ENCODE peak calls at places on chromosomes 16 and 17, in ten cellular contexts. H is mesendoderm; W is AG04450; U is GM12865; B is endodermal cell; T is CD4-positive, alpha-beta T cell; J is stomach; Y is ascending aorta; Q is AG09319; K is activated naive CD4-positive, alpha-beta T cell. C is an unnamed sample.

GRCh38 chr17:42797067-42798007 is 1.2 kb downstream of the COA3 start:
- DNase-seq in T (no peak), W (no peak), Y (no peak), Q (no peak), B (no peak), J (peak; percentile 56), U (no peak), H (no peak), K (no peak), C (no peak)

GRCh38 chr17:38867179-38867994 is 2.5 kb upstream of the LASP1 start:
- DNase-seq in W (no peak), H (peak; percentile 94), T (no peak), J (peak; percentile 46), K (peak; percentile 57), U (peak; percentile 84), Q (no peak), B (peak; percentile 93), Y (no peak), C (peak; percentile 73)

GRCh38 chr16:69417537-69418199 is 6.8 kb upstream of the CYB5B start:
- DNase-seq in B (peak; percentile 88), Q (no peak), Y (no peak), J (no peak), W (no peak), U (no peak), H (peak; percentile 97), K (no peak), T (no peak), C (no peak)

GRCh38 chr17:83144421-83145357 is 65.3 kb downstream of the METRNL start:
- DNase-seq in J (no peak), U (no peak), H (no peak), B (no peak), Y (no peak), T (no peak), W (no peak), K (no peak), Q (peak; percentile 60), C (no peak)

GRCh38 chr17:36525113-36525512 is 9.6 kb downstream of the MYO19 start:
- DNase-seq in K (no peak), W (no peak), Q (no peak), Y (no peak), T (no peak), J (no peak), B (no peak), U (no peak), H (no peak), C (no peak)

GRCh38 chr17:76841776-76842405 is 26.3 kb upstream of the MGAT5B start:
- DNase-seq in Q (no peak), B (peak; percentile 84), H (peak; percentile 74), J (no peak), Y (no peak), U (no peak), K (no peak), T (no peak), W (no peak), C (no peak)

GRCh38 chr17:17808706-17809432 is 27.9 kb downstream of the SREBF1 start:
- DNase-seq in B (peak; percentile 76), J (no peak), Y (no peak), H (peak; percentile 51), T (no peak), W (no peak), K (no peak), Q (no peak), U (peak; percentile 81), C (no peak)

GRCh38 chr17:3983945-3984484 is 19.8 kb upstream of the ATP2A3 start:
- DNase-seq in U (peak; percentile 38), T (no peak), K (no peak), Y (no peak), J (no peak), H (peak; percentile 83), B (peak; percentile 66), W (no peak), Q (no peak), C (no peak)

GRCh38 chr16:15636392-15636873 is 6.5 kb downstream of the MARF1 start:
- DNase-seq in Q (no peak), B (no peak), T (no peak), K (no peak), W (no peak), H (no peak), Y (no peak), J (no peak), U (peak; percentile 64), C (no peak)

GRCh38 chr16:57324649-57325223 is 33.8 kb upstream of the CCL22 start:
- DNase-seq in U (no peak), H (no peak), T (no peak), J (no peak), W (no peak), B (no peak), Y (no peak), Q (no peak), K (no peak), C (no peak)

GRCh38 chr16:55495616-55496289 is 13.1 kb upstream of the LPCAT2 start:
- DNase-seq in H (no peak), K (no peak), J (no peak), U (no peak), Y (no peak), B (peak; percentile 33), T (no peak), W (no peak), Q (peak; percentile 76), C (peak; percentile 80)

GRCh38 chr17:56540791-56541190 is 52.7 kb upstream of the NOG start:
- DNase-seq in K (no peak), Y (no peak), Q (no peak), W (no peak), T (no peak), H (peak; percentile 91), U (no peak), B (peak; percentile 62), J (no peak), C (no peak)

GRCh38 chr16:21156767-21157467 is 1.6 kb upstream of the LDAF1 start:
- DNase-seq in B (peak; percentile 82), U (peak; percentile 39), Y (no peak), K (no peak), T (no peak), H (peak; percentile 89), J (peak; percentile 30), Q (peak; percentile 54), W (no peak), C (peak; percentile 59)

GRCh38 chr17:21678451-21679081 is 13.8 kb upstream of the KCNJ18 start:
- DNase-seq in B (no peak), U (no peak), Q (no peak), W (no peak), T (no peak), Y (no peak), J (no peak), H (no peak), K (no peak), C (no peak)

GRCh38 chr17:59963738-59964454 is 644 bp downstream of the RNFT1 start:
- DNase-seq in T (peak; percentile 34), Q (no peak), J (peak; percentile 42), Y (no peak), K (peak; percentile 37), U (peak; percentile 54), W (peak; percentile 3), H (peak; percentile 16), B (no peak), C (peak; percentile 40)

GRCh38 chr17:74712756-74713155 is at the start of gene CD300LF:
- DNase-seq in J (no peak), H (no peak), K (no peak), U (no peak), Q (no peak), T (no peak), B (no peak), Y (no peak), W (no peak), C (no peak)

GRCh38 chr17:42484304-42484703 is 25.6 kb downstream of the ATP6V0A1 start:
- DNase-seq in U (peak; percentile 7), J (no peak), T (peak; percentile 48), Q (no peak), K (peak; percentile 10), Y (no peak), W (no peak), B (no peak), H (no peak), C (no peak)

GRCh38 chr16:71249399-71249798 is 18.9 kb upstream of the HYDIN start:
- DNase-seq in H (peak; percentile 62), K (no peak), W (no peak), T (no peak), U (no peak), J (no peak), Q (no peak), B (peak; percentile 70), Y (no peak), C (no peak)

GRCh38 chr17:38960402-38960801 is 6.8 kb downstream of the FBXO47 start:
- DNase-seq in B (no peak), Q (no peak), K (no peak), J (no peak), W (no peak), Y (no peak), U (no peak), H (no peak), T (no peak), C (no peak)

GRCh38 chr16:88458039-88458772 is 5.1 kb downstream of the ZFPM1 start:
- DNase-seq in Y (no peak), B (no peak), J (no peak), Q (no peak), W (no peak), K (no peak), H (peak; percentile 50), T (no peak), U (no peak), C (no peak)

GRCh38 chr17:45958994-45959665 is 39.9 kb upstream of the STH start:
- DNase-seq in W (no peak), H (no peak), K (no peak), Y (no peak), Q (no peak), T (no peak), J (no peak), B (no peak), U (no peak), C (no peak)

GRCh38 chr16:20611975-20612471 is 35.9 kb upstream of the ACSM2B start:
- DNase-seq in J (peak; percentile 75), K (no peak), Y (no peak), U (no peak), W (no peak), H (no peak), Q (no peak), T (no peak), B (no peak), C (peak; percentile 96)

GRCh38 chr17:56985371-56986162 is 7.6 kb downstream of the SCPEP1 start:
- DNase-seq in U (no peak), Q (no peak), T (no peak), J (no peak), H (no peak), K (no peak), Y (no peak), W (no peak), B (peak; percentile 35), C (no peak)

GRCh38 chr17:82400830-82401229 is 17.3 kb upstream of the HEXD start:
- DNase-seq in Q (no peak), H (no peak), K (peak; percentile 20), B (no peak), U (peak; percentile 79), T (peak; percentile 32), J (peak; percentile 49), W (no peak), Y (no peak), C (no peak)

GRCh38 chr17:58759522-58759921 is 3.9 kb downstream of the PPM1E start:
- DNase-seq in J (no peak), T (no peak), Y (no peak), B (no peak), K (no peak), H (no peak), Q (no peak), U (no peak), W (no peak), C (no peak)

GRCh38 chr17:31680126-31680525 is 178.9 kb downstream of the COPRS start:
- DNase-seq in T (no peak), K (no peak), U (peak; percentile 71), Q (no peak), J (no peak), Y (no peak), H (no peak), W (no peak), B (peak; percentile 28), C (no peak)